ENCODE peak calls at places on chromosomes 2 and 18, in seven cellular contexts. U is GM12878, R is HCT116, G is H1, N is SK-N-SH, M is HepG2, B is K562. Y is an unnamed sample.
A peak's percentile ranks its signal among the peaks of the same experiment; 100 is the strongest.

GRCh38 chr18:26228562-26229260 is 2.5 kb downstream of the TAF4B start:
- DNase-seq in R (no peak), N (no peak), M (no peak), B (peak; percentile 72), G (no peak), U (no peak), Y (no peak)

GRCh38 chr2:119367472-119368099 is 809 bp downstream of the DBI start:
- DNase-seq in B (peak; percentile 34), R (no peak), U (no peak), N (peak; percentile 89), M (peak; percentile 73), G (peak; percentile 75), Y (peak; percentile 46)

GRCh38 chr18:3180325-3180724 is 39.4 kb downstream of the MYOM1 start:
- DNase-seq in G (no peak), U (no peak), B (no peak), R (no peak), N (no peak), M (no peak), Y (no peak)

GRCh38 chr2:195352581-195352980 is 304.4 kb upstream of the SLC39A10 start:
- DNase-seq in B (peak; percentile 25), R (no peak), U (no peak), N (no peak), G (no peak), M (no peak), Y (no peak)

GRCh38 chr2:170842785-170843184 is 26.1 kb downstream of the GAD1 start:
- DNase-seq in G (no peak), B (no peak), M (no peak), R (no peak), U (no peak), N (no peak), Y (no peak)

GRCh38 chr2:179842498-179843153 is 18.8 kb downstream of the ZNF385B start:
- DNase-seq in M (peak; percentile 48), R (no peak), N (peak; percentile 70), B (peak; percentile 59), G (peak; percentile 53), U (no peak), Y (no peak)

GRCh38 chr2:143893340-143893739 is 626.6 kb downstream of the ZEB2 start:
- DNase-seq in R (no peak), G (no peak), N (peak; percentile 44), U (no peak), M (no peak), B (no peak), Y (no peak)

GRCh38 chr2:157254041-157254440 is 3.5 kb upstream of the GALNT5 start:
- DNase-seq in G (no peak), R (no peak), M (no peak), U (no peak), B (no peak), N (no peak), Y (no peak)

GRCh38 chr2:233692648-233693047 is at the start of gene UGT1A6:
- DNase-seq in N (no peak), U (no peak), R (no peak), M (no peak), G (no peak), B (no peak), Y (no peak)

GRCh38 chr2:192030289-192030688 is 164.4 kb downstream of the TMEFF2 start:
- DNase-seq in M (no peak), U (no peak), N (no peak), G (no peak), R (no peak), B (no peak), Y (no peak)

GRCh38 chr2:186976329-186976728 is 127.4 kb upstream of the ZSWIM2 start:
- DNase-seq in G (no peak), M (no peak), R (no peak), N (no peak), B (peak; percentile 31), U (no peak), Y (no peak)

GRCh38 chr2:85994897-85995647 is 106.3 kb upstream of the ST3GAL5 start:
- DNase-seq in G (no peak), B (peak; percentile 55), U (no peak), N (no peak), M (no peak), R (no peak), Y (no peak)

GRCh38 chr2:167406558-167406957 is 518.3 kb downstream of the XIRP2 start:
- DNase-seq in U (no peak), N (no peak), G (peak; percentile 64), R (no peak), M (no peak), B (no peak), Y (no peak)

GRCh38 chr2:43484323-43484930 is 111.4 kb downstream of the THADA start:
- DNase-seq in B (peak; percentile 81), M (peak; percentile 85), N (peak; percentile 48), G (no peak), R (peak; percentile 73), U (no peak), Y (peak; percentile 80)
- TF ChIP-seq JUND in B (no peak), M (no peak), N (no peak), G (no peak), R (no peak), U (no peak), Y (no peak)

GRCh38 chr2:60414731-60415130 is 138.7 kb downstream of the BCL11A start:
- DNase-seq in U (no peak), N (no peak), R (no peak), G (no peak), B (no peak), M (no peak), Y (peak; percentile 6)
- TF ChIP-seq JUND in U (no peak), N (no peak), R (no peak), G (no peak), B (no peak), M (no peak), Y (no peak)

GRCh38 chr2:33810046-33810835 is 211.1 kb upstream of the FAM98A start:
- DNase-seq in G (no peak), M (no peak), N (no peak), R (no peak), B (no peak), U (no peak), Y (no peak)

GRCh38 chr2:33812707-33813106 is 213.6 kb upstream of the FAM98A start:
- DNase-seq in B (no peak), G (no peak), N (no peak), R (no peak), M (no peak), U (no peak), Y (no peak)
- TF ChIP-seq JUND in B (no peak), G (no peak), N (no peak), R (no peak), M (no peak), U (no peak), Y (no peak)

DNA sequence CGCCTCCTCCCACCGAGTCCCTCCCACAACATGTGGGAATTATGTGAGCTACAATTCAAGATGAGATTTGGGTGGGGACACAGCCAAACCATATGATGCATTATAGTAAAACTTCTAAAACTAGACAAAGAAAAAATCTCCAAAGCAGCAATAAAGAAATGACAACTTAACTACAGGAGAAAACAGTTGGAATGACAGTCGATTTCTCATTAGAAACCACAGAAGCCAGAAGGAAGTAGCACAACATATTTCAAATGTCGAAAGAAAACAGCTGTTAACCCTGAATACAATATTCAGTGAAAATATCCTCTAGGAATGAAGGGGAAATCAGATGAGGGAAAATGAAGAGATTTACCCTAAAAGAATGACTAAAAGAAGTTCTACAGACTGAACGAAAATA is 53.5 kb upstream of the TCF4 start:
- DNase-seq in M (no peak), B (no peak), N (no peak), U (no peak), R (no peak), G (no peak), Y (no peak)
- TF ChIP-seq JUND in M (no peak), B (no peak), N (no peak), U (no peak), R (no peak), G (no peak), Y (no peak)

DNA sequence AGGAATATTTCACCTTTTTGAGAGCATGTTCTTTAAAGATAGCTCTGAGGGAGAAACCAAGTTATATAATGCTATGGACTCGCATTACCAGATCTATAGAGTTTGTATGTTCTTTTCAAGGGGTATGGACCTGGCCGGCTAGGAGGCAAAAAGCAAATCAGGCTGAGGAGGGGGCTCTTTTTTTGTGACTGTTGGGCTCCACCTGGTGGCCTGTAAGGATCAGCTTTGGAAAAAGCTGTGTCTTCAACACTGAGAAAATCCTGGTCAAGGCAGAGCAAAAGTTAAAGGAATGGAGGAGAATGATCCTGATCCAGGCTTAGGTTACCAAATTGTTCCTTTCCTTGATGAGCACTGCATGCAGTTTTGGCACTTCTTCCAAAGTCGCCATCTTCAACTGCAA is 180.5 kb downstream of the DIS3L2 start:
- DNase-seq in M (peak; percentile 28), U (no peak), N (peak; percentile 48), B (peak; percentile 44), R (peak; percentile 12), G (no peak), Y (peak; percentile 46)
- TF ChIP-seq JUND in M (no peak), U (no peak), N (no peak), B (no peak), R (no peak), G (no peak), Y (no peak)

DNA sequence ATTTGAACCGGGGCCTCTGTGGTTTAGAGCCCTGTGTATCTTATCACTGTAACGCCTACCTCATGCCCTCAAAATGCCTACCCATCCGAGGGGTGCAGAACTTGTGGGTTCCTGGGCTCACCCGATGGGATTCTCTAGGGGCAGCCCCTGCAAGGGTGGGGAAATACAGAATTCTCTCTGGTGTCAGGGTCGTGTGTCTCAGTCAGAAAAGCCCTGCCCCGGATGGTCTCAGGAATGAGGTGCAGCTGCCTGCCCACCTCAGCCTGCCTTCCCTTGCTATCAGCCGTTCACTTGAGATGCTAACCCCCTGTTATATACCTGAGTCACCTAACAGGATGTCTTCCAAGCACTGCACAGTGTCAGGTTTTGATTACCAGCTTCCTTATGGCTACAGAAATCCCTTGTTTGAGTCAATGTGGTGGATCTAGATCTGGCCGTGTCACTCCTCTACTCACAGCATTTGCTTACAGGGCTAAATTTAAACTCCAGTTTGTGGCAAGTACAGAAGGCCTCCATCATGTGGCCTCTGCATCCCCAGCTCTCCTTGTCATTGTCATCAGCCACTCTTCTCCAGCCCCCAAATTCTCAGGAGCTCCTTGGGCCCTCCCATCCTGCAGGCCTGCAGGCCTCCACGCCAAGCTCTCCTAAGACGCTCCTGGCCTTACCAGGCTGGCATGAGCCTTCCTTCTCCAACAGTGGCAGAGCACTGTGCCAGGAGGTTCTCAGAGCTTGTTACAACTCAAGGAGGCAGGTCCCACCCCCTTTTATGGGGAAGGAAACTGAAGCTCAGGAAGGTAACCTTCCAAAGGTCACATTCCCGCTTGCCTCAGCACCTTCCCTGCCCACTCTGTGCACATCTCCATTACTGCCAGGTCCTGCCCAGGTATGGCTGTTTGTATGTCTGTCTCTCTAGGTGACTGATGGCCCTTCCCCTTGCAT is 14.3 kb upstream of the MAP3K2 start:
- DNase-seq in N (no peak), G (no peak), U (no peak), B (no peak), R (no peak), M (no peak), Y (no peak)
- TF ChIP-seq JUND in N (no peak), G (no peak), U (no peak), B (no peak), R (no peak), M (no peak), Y (no peak)